ENCODE peak calls at places on chromosomes 1 and 21, in five cellular contexts. X is A549, W is cardiac muscle cell, E is stomach, A is mesendoderm. F is an unnamed sample. For H3K4me1, the result is how much of the 10 kb centered on the place peaks cover.

GRCh38 chr1:198118136-198118535 is 38.7 kb upstream of the NEK7 start:
- DNase-seq in E (no peak), W (peak), A (no peak), X (no peak), F (no peak)

GRCh38 chr1:165793951-165794350 is 25.3 kb upstream of the TMCO1 start:
- DNase-seq in X (no peak), A (no peak), W (no peak), E (no peak), F (no peak)

GRCh38 chr1:16967095-16967567 is 13.3 kb downstream of the MFAP2 start:
- DNase-seq in E (no peak), W (no peak), X (no peak), A (no peak), F (peak)

GRCh38 chr1:31154000-31154631 is 85.6 kb downstream of the NKAIN1 start:
- DNase-seq in A (no peak), E (no peak), W (no peak), X (no peak), F (no peak)

GRCh38 chr1:206674236-206674635 is 10.5 kb upstream of the MAPKAPK2 start:
- DNase-seq in X (no peak), A (no peak), E (no peak), W (no peak), F (no peak)

GRCh38 chr1:248872752-248873408 is 14.0 kb upstream of the ZNF692 start:
- DNase-seq in W (peak), E (peak), A (peak), X (peak), F (peak)

GRCh38 chr21:15742052-15742451 is 12.3 kb downstream of the USP25 start:
- DNase-seq in W (no peak), A (no peak), E (no peak), X (no peak), F (no peak)

GRCh38 chr1:2049517-2050481 is at the start of gene PRKCZ:
- DNase-seq in W (peak), E (peak), X (peak), A (peak), F (no peak)

GRCh38 chr1:164794310-164794709 is 235.3 kb downstream of the PBX1 start:
- DNase-seq in E (no peak), A (no peak), W (no peak), X (peak), F (peak)

GRCh38 chr1:153577138-153577537 is 11.5 kb upstream of the S100A2 start:
- DNase-seq in E (no peak), X (no peak), A (no peak), W (no peak), F (no peak)

GRCh38 chr1:22347854-22348760 is 103.5 kb upstream of the ZBTB40 start:
- DNase-seq in X (peak), E (no peak), W (no peak), A (no peak), F (peak)

GRCh38 chr21:37208056-37208705 is 59.0 kb downstream of the VPS26C start:
- DNase-seq in W (peak), E (peak), A (no peak), X (no peak), F (no peak)
- H3K4me3 ChIP-seq in W (no peak), E (no peak), A (no peak), X (no peak), F (no peak)

GRCh38 chr1:221334082-221334481 is 407.8 kb downstream of the DUSP10 start:
- DNase-seq in X (no peak), W (no peak), E (no peak), A (no peak), F (no peak)
- H3K4me1 ChIP-seq in X (under half), W (under half), E (under half), A (under half), F (under half)

GRCh38 chr1:5727871-5728643 is 264.2 kb downstream of the NPHP4 start:
- DNase-seq in A (no peak), X (no peak), W (no peak), E (no peak), F (no peak)
- H3K27ac ChIP-seq in A (no peak), X (no peak), W (peak), E (no peak), F (no peak)

GRCh38 chr1:44801491-44802305 is 1.5 kb downstream of the PLK3 start:
- DNase-seq in X (no peak), E (no peak), A (no peak), W (no peak), F (no peak)
- H3K4me3 ChIP-seq in X (peak), E (peak), A (no peak), W (no peak), F (no peak)

GRCh38 chr1:28258628-28259251 is 578 bp upstream of the SESN2 start:
- DNase-seq in W (no peak), X (no peak), A (no peak), E (no peak), F (no peak)

GRCh38 chr1:28257736-28258135 is 1.6 kb upstream of the SESN2 start:
- DNase-seq in E (no peak), A (no peak), X (no peak), W (no peak), F (no peak)

GRCh38 chr1:28259252-28259934 is at the start of gene SESN2:
- DNase-seq in A (peak), W (peak), X (peak), E (peak), F (peak)

GRCh38 chr1:28259935-28260802 is 851 bp downstream of the SESN2 start:
- DNase-seq in X (peak), W (peak), A (peak), E (peak), F (peak)

DNA sequence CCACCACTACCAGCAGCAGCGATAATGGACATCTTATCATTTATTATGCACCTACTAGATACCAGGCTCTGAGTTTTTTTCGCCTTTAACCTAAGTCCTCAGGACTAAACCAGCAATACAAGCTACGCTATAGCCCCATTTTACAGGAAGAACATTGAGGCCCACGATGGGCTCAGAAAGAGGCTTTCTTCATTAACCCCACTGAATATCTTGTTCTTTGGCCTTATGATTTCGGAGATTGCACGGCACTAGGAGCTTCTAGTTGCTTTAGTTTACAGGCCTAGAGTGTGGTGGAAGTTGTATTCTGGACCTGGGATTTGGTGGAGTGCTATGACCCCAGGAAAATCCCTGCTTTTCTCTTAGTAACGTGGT is 1.5 kb downstream of the SESN2 start:
- DNase-seq in A (no peak), X (no peak), W (no peak), E (no peak), F (no peak)
- H3K4me1 ChIP-seq in A (under half), X (half or more), W (under half), E (under half), F (under half)

GRCh38 chr1:245056913-245057312 is 97.9 kb upstream of the KIF26B start:
- DNase-seq in X (no peak), A (no peak), E (no peak), W (no peak), F (no peak)
- H3K27ac ChIP-seq in X (no peak), A (no peak), E (no peak), W (no peak), F (no peak)

DNA sequence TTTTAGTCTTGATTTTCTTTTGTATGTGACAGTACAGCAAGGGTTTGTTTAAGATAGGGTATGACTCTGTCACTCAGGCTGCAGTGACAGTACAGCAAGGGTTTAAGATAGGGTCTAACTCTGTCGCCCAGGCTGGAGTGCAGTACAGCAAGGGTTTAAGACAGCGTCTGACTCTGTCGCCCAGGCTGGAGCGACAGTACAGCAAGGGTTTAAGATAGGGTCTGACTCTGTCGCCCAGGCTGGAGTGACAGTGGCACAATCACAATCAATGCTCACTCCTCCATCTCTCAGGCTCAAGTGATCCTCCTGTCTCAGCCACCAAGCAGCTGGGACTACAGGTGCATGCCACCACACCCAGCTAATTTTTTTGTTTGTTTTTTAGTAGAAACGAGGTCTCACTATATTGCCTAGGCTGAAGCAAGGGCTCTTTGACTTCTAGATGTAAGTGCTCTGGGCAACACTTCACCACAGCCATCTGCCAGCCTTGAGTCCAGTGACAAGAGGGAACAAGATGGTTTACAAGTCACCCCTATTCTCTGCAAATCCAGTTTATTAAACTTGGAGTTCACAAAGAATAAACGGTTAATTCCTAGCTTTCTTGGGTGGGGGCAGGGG is 965 bp upstream of the SH2D5 start:
- DNase-seq in X (no peak), W (no peak), E (no peak), A (no peak), F (peak)
- H3K4me3 ChIP-seq in X (no peak), W (no peak), E (peak), A (no peak), F (peak)

DNA sequence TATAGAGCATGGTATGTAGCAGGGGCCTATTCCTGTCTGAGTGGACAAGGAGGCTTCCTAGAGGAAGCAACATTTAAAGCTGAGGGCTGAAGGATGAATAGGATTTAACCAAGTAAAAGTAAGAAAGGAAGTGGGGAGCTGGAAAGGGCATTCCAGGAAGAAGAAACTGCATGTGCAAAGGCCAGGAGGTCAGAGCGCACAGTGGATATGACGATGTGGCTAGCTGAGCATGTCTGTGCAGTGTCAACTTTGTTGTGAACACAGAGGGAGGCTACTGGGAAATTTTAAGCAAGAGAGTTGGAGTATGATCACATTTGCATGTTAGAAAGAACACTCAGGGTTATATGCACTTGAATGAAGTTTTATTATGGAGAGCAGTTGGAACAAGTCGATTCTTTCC is 28.6 kb upstream of the JUN start:
- DNase-seq in E (no peak), X (no peak), A (no peak), W (no peak), F (no peak)
- H3K4me1 ChIP-seq in E (under half), X (under half), A (under half), W (under half), F (under half)

DNA sequence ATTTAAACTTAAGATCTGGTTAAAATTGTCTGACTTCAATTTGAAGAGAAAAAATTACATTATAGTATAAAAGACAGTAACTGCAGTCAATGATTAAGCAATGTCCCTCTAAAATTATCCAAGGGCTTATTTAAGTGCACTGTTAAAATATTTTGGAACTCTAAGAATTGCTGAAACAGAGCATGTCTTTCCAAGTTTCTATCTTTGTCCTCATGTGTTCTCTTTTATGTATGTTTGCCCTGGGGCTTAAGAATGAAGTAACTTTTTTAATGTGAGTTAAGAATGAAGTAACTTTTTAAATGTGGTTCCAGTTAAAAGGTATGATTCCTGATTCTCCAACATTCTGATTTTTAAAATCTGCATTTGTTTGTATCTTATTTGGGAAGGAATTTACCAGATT is 69.0 kb upstream of the MARK1 start:
- DNase-seq in X (no peak), W (no peak), E (no peak), A (no peak), F (no peak)
- H3K27ac ChIP-seq in X (no peak), W (no peak), E (no peak), A (no peak), F (no peak)